ENCODE peak calls at places on chromosomes 1 and 21, in nine cellular contexts. I is frontal cortex, O is psoas muscle, G is EL, Q is DMS53, K is B cell, P is T47D, Z is mesendoderm, D is LHCN-M2. S is an unnamed sample.

GRCh38 chr1:218810336-218810735 is 363.3 kb upstream of the LYPLAL1 start:
- DNase-seq in I (no peak), O (no peak), G (no peak), Q (no peak), K (no peak), P (no peak), Z (no peak), D (no peak), S (no peak)

GRCh38 chr21:44667612-44668011 is 885 bp upstream of the KRTAP12-2 start:
- DNase-seq in I (no peak), O (no peak), G (no peak), Q (no peak), K (no peak), P (no peak), Z (no peak), D (no peak), S (no peak)

GRCh38 chr1:22665752-22666151 is 12.7 kb downstream of the C1QB start:
- DNase-seq in I (no peak), O (no peak), G (peak; percentile 30), Q (peak; percentile 72), K (no peak), P (peak; percentile 45), Z (peak; percentile 63), D (no peak), S (peak; percentile 17)

GRCh38 chr1:226609836-226610455 is 61.4 kb downstream of the STUM start:
- DNase-seq in I (no peak), O (peak; percentile 73), G (no peak), Q (no peak), K (no peak), P (no peak), Z (no peak), D (peak; percentile 26), S (no peak)

GRCh38 chr1:119964673-119965363 is 68.5 kb upstream of the ADAM30 start:
- DNase-seq in I (no peak), O (no peak), G (peak; percentile 29), Q (no peak), K (no peak), P (no peak), Z (no peak), D (peak; percentile 90), S (peak; percentile 57)

GRCh38 chr1:156693858-156694562 is 11.4 kb downstream of the CRABP2 start:
- DNase-seq in I (no peak), O (no peak), G (no peak), Q (peak; percentile 53), K (no peak), P (peak; percentile 96), Z (peak; percentile 92), D (no peak), S (peak; percentile 66)

GRCh38 chr1:179810367-179810715 is 67.2 kb downstream of the FAM163A start:
- DNase-seq in I (no peak), O (no peak), G (no peak), Q (no peak), K (no peak), P (no peak), Z (no peak), D (no peak), S (no peak)

GRCh38 chr1:25538165-25538860 is 5.1 kb upstream of the LDLRAP1 start:
- DNase-seq in I (no peak), O (no peak), G (peak; percentile 28), Q (no peak), K (no peak), P (no peak), Z (no peak), D (no peak), S (no peak)

GRCh38 chr1:116916533-116917460 is 7.1 kb downstream of the PTGFRN start:
- DNase-seq in I (no peak), O (no peak), G (no peak), Q (no peak), K (no peak), P (peak; percentile 27), Z (no peak), D (no peak), S (no peak)

GRCh38 chr1:48202030-48202752 is 20.3 kb upstream of the SLC5A9 start:
- DNase-seq in I (no peak), O (peak; percentile 75), G (peak; percentile 68), Q (peak; percentile 90), K (no peak), P (peak; percentile 65), Z (peak; percentile 69), D (peak; percentile 96), S (peak; percentile 67)

GRCh38 chr1:231540847-231541246 is 12.4 kb downstream of the TSNAX start:
- DNase-seq in I (no peak), O (no peak), G (no peak), Q (no peak), K (no peak), P (no peak), Z (no peak), D (no peak), S (no peak)

GRCh38 chr1:89754518-89754917 is 66.3 kb upstream of the LRRC8D start:
- DNase-seq in I (no peak), O (no peak), G (peak; percentile 13), Q (no peak), K (no peak), P (no peak), Z (no peak), D (peak; percentile 19), S (no peak)

GRCh38 chr1:48853006-48853405 is 76.3 kb upstream of the BEND5 start:
- DNase-seq in I (no peak), O (no peak), G (peak; percentile 83), Q (peak; percentile 63), K (no peak), P (no peak), Z (no peak), D (peak; percentile 72), S (no peak)

GRCh38 chr1:113800487-113800886 is 11.8 kb downstream of the RSBN1 start:
- DNase-seq in I (no peak), O (no peak), G (no peak), Q (no peak), K (no peak), P (no peak), Z (no peak), D (no peak), S (no peak)

GRCh38 chr1:232542633-232543032 is 87.3 kb downstream of the SIPA1L2 start:
- DNase-seq in I (no peak), O (no peak), G (peak; percentile 14), Q (no peak), K (no peak), P (peak; percentile 78), Z (peak; percentile 56), D (no peak), S (no peak)

GRCh38 chr1:72282690-72283203 is 408 bp upstream of the NEGR1 start:
- DNase-seq in I (peak; percentile 46), O (peak; percentile 92), G (peak; percentile 97), Q (peak; percentile 99), K (peak; percentile 39), P (peak; percentile 86), Z (peak; percentile 95), D (peak; percentile 96), S (peak; percentile 87)

GRCh38 chr1:198726455-198726854 is 87.6 kb downstream of the PTPRC start:
- DNase-seq in I (no peak), O (no peak), G (peak; percentile 50), Q (peak; percentile 13), K (no peak), P (no peak), Z (no peak), D (peak; percentile 83), S (no peak)

GRCh38 chr1:186626969-186627368 is 53.3 kb downstream of the PTGS2 start:
- DNase-seq in I (no peak), O (no peak), G (no peak), Q (no peak), K (no peak), P (no peak), Z (no peak), D (no peak), S (no peak)

GRCh38 chr1:229310833-229311232 is 32.0 kb downstream of the CCSAP start:
- DNase-seq in I (no peak), O (no peak), G (no peak), Q (no peak), K (no peak), P (no peak), Z (peak; percentile 29), D (no peak), S (no peak)

GRCh38 chr1:155978973-155979429 is 654 bp upstream of the ARHGEF2 start:
- DNase-seq in I (no peak), O (no peak), G (peak; percentile 76), Q (no peak), K (no peak), P (no peak), Z (no peak), D (peak; percentile 62), S (no peak)

GRCh38 chr1:227889863-227890405 is 57.8 kb downstream of the WNT9A start:
- DNase-seq in I (no peak), O (no peak), G (no peak), Q (no peak), K (no peak), P (no peak), Z (no peak), D (no peak), S (no peak)

GRCh38 chr1:155989242-155989991 is 11.1 kb upstream of the ARHGEF2 start:
- DNase-seq in I (no peak), O (peak; percentile 86), G (peak; percentile 76), Q (peak; percentile 80), K (peak; percentile 82), P (peak; percentile 83), Z (peak; percentile 75), D (peak; percentile 65), S (peak; percentile 89)

GRCh38 chr1:62230724-62231123 is 36.1 kb downstream of the L1TD1 start:
- DNase-seq in I (no peak), O (no peak), G (peak; percentile 97), Q (peak; percentile 78), K (no peak), P (peak; percentile 35), Z (peak; percentile 66), D (peak; percentile 69), S (no peak)

GRCh38 chr1:180632326-180633088 is 685 bp downstream of the XPR1 start:
- DNase-seq in I (peak; percentile 53), O (peak; percentile 83), G (no peak), Q (peak; percentile 90), K (peak; percentile 65), P (peak; percentile 23), Z (peak; percentile 77), D (no peak), S (peak; percentile 58)

GRCh38 chr1:155591770-155592169 is 18.2 kb upstream of the MSTO1 start:
- DNase-seq in I (peak; percentile 44), O (no peak), G (peak; percentile 61), Q (peak; percentile 82), K (peak; percentile 41), P (peak; percentile 82), Z (peak; percentile 62), D (peak; percentile 67), S (peak; percentile 75)

GRCh38 chr1:176102243-176102642 is 104.8 kb downstream of the COP1 start:
- DNase-seq in I (no peak), O (no peak), G (peak; percentile 11), Q (no peak), K (no peak), P (peak; percentile 43), Z (peak; percentile 10), D (peak; percentile 15), S (no peak)

GRCh38 chr21:27291006-27291405 is 324.1 kb upstream of the ADAMTS5 start:
- DNase-seq in I (no peak), O (no peak), G (peak; percentile 42), Q (no peak), K (no peak), P (no peak), Z (no peak), D (peak; percentile 30), S (no peak)

GRCh38 chr1:51519857-51520699 is 1.0 kb upstream of the EPS15 start:
- DNase-seq in I (no peak), O (no peak), G (peak; percentile 76), Q (peak; percentile 17), K (no peak), P (no peak), Z (no peak), D (peak; percentile 23), S (no peak)

GRCh38 chr1:173669491-173669941 is at the start of gene ANKRD45:
- DNase-seq in I (no peak), O (no peak), G (peak; percentile 71), Q (peak; percentile 86), K (no peak), P (no peak), Z (peak; percentile 93), D (peak; percentile 40), S (no peak)

GRCh38 chr1:53511323-53511932 is 52.2 kb downstream of the DMRTB1 start:
- DNase-seq in I (no peak), O (no peak), G (peak; percentile 25), Q (no peak), K (no peak), P (no peak), Z (no peak), D (no peak), S (no peak)

GRCh38 chr1:110067429-110067956 is 3.0 kb downstream of the ALX3 start:
- DNase-seq in I (no peak), O (peak; percentile 46), G (no peak), Q (no peak), K (no peak), P (no peak), Z (no peak), D (no peak), S (no peak)

S was measured in cerebellar cortex.